ENCODE peak calls at places on chromosomes 1 and 21, in nine cellular contexts. One of them, this sample, is unnamed.

GRCh38 chr21:14850394-14850793 is 214.4 kb downstream of the NRIP1 start:
- DNase-seq in GM12892: no peak
- DNase-seq in uterus: no peak
- DNase-seq in testis: no peak
- DNase-seq in ovary: no peak
- DNase-seq in sigmoid colon: no peak
- DNase-seq in IMR-90: peak; percentile 71
- DNase-seq in adrenal gland: no peak
- DNase-seq in endothelial cell of umbilical vein: no peak
- DNase-seq in this sample: no peak

GRCh38 chr21:44517175-44517899 is 22.7 kb downstream of the KRTAP10-1 start:
- DNase-seq in GM12892: no peak
- DNase-seq in uterus: no peak
- DNase-seq in testis: peak; percentile 97
- DNase-seq in ovary: no peak
- DNase-seq in sigmoid colon: no peak
- DNase-seq in IMR-90: peak; percentile 29
- DNase-seq in adrenal gland: no peak
- DNase-seq in endothelial cell of umbilical vein: no peak
- DNase-seq in this sample: peak; percentile 69

GRCh38 chr21:46150073-46150472 is 5.3 kb downstream of the FTCD start:
- DNase-seq in GM12892: no peak
- DNase-seq in uterus: no peak
- DNase-seq in testis: peak; percentile 9
- DNase-seq in ovary: peak; percentile 13
- DNase-seq in sigmoid colon: peak; percentile 51
- DNase-seq in IMR-90: no peak
- DNase-seq in adrenal gland: no peak
- DNase-seq in endothelial cell of umbilical vein: no peak
- DNase-seq in this sample: no peak

GRCh38 chr1:83692524-83693336 is 306.2 kb downstream of the TTLL7 start:
- DNase-seq in GM12892: no peak
- DNase-seq in uterus: no peak
- DNase-seq in testis: peak; percentile 13
- DNase-seq in ovary: no peak
- DNase-seq in sigmoid colon: no peak
- DNase-seq in IMR-90: peak; percentile 0
- DNase-seq in adrenal gland: peak; percentile 14
- DNase-seq in endothelial cell of umbilical vein: peak; percentile 24
- DNase-seq in this sample: peak; percentile 53

GRCh38 chr1:182602945-182603645 is 1.1 kb downstream of the RGS16 start:
- DNase-seq in GM12892: no peak
- DNase-seq in uterus: no peak
- DNase-seq in testis: no peak
- DNase-seq in ovary: no peak
- DNase-seq in sigmoid colon: no peak
- DNase-seq in IMR-90: no peak
- DNase-seq in adrenal gland: no peak
- DNase-seq in endothelial cell of umbilical vein: no peak
- DNase-seq in this sample: no peak

GRCh38 chr1:96918406-96918805 is 196.8 kb downstream of the PTBP2 start:
- DNase-seq in GM12892: no peak
- DNase-seq in uterus: no peak
- DNase-seq in testis: no peak
- DNase-seq in ovary: no peak
- DNase-seq in sigmoid colon: no peak
- DNase-seq in IMR-90: peak; percentile 76
- DNase-seq in adrenal gland: no peak
- DNase-seq in endothelial cell of umbilical vein: no peak
- DNase-seq in this sample: no peak

GRCh38 chr1:91697322-91698260 is 188.4 kb downstream of the TGFBR3 start:
- DNase-seq in GM12892: peak; percentile 11
- DNase-seq in uterus: no peak
- DNase-seq in testis: no peak
- DNase-seq in ovary: no peak
- DNase-seq in sigmoid colon: no peak
- DNase-seq in IMR-90: peak; percentile 79
- DNase-seq in adrenal gland: no peak
- DNase-seq in endothelial cell of umbilical vein: no peak
- DNase-seq in this sample: no peak

GRCh38 chr1:224262373-224263054 is 67.5 kb downstream of the NVL start:
- DNase-seq in GM12892: no peak
- DNase-seq in uterus: no peak
- DNase-seq in testis: no peak
- DNase-seq in ovary: no peak
- DNase-seq in sigmoid colon: no peak
- DNase-seq in IMR-90: peak; percentile 25
- DNase-seq in adrenal gland: no peak
- DNase-seq in endothelial cell of umbilical vein: peak; percentile 89
- DNase-seq in this sample: no peak

GRCh38 chr21:33655591-33656221 is 13.4 kb downstream of the ITSN1 start:
- DNase-seq in GM12892: no peak
- DNase-seq in uterus: no peak
- DNase-seq in testis: no peak
- DNase-seq in ovary: no peak
- DNase-seq in sigmoid colon: no peak
- DNase-seq in IMR-90: peak; percentile 97
- DNase-seq in adrenal gland: no peak
- DNase-seq in endothelial cell of umbilical vein: peak; percentile 90
- DNase-seq in this sample: peak; percentile 17

GRCh38 chr1:37570528-37571334 is 14.0 kb downstream of the DNALI1 start:
- DNase-seq in GM12892: no peak
- DNase-seq in uterus: no peak
- DNase-seq in testis: no peak
- DNase-seq in ovary: no peak
- DNase-seq in sigmoid colon: no peak
- DNase-seq in IMR-90: no peak
- DNase-seq in adrenal gland: no peak
- DNase-seq in endothelial cell of umbilical vein: no peak
- DNase-seq in this sample: no peak

GRCh38 chr21:39715804-39716397 is 29.1 kb upstream of the IGSF5 start:
- DNase-seq in GM12892: no peak
- DNase-seq in uterus: peak; percentile 22
- DNase-seq in testis: peak; percentile 69
- DNase-seq in ovary: peak; percentile 36
- DNase-seq in sigmoid colon: peak; percentile 68
- DNase-seq in IMR-90: peak; percentile 32
- DNase-seq in adrenal gland: peak; percentile 53
- DNase-seq in endothelial cell of umbilical vein: peak; percentile 36
- DNase-seq in this sample: peak; percentile 77

GRCh38 chr1:76256289-76257223 is 182.0 kb downstream of the ST6GALNAC3 start:
- DNase-seq in GM12892: no peak
- DNase-seq in uterus: no peak
- DNase-seq in testis: no peak
- DNase-seq in ovary: no peak
- DNase-seq in sigmoid colon: no peak
- DNase-seq in IMR-90: no peak
- DNase-seq in adrenal gland: no peak
- DNase-seq in endothelial cell of umbilical vein: peak; percentile 53
- DNase-seq in this sample: no peak

GRCh38 chr1:107765484-107765883 is 199.5 kb downstream of the VAV3 start:
- DNase-seq in GM12892: no peak
- DNase-seq in uterus: no peak
- DNase-seq in testis: no peak
- DNase-seq in ovary: no peak
- DNase-seq in sigmoid colon: no peak
- DNase-seq in IMR-90: no peak
- DNase-seq in adrenal gland: no peak
- DNase-seq in endothelial cell of umbilical vein: no peak
- DNase-seq in this sample: no peak
- TF ChIP-seq POLR2A in GM12892: no peak
- TF ChIP-seq POLR2A in uterus: no peak
- TF ChIP-seq POLR2A in testis: no peak
- TF ChIP-seq POLR2A in ovary: no peak
- TF ChIP-seq POLR2A in sigmoid colon: no peak
- TF ChIP-seq POLR2A in IMR-90: no peak
- TF ChIP-seq POLR2A in adrenal gland: no peak
- TF ChIP-seq POLR2A in endothelial cell of umbilical vein: no peak
- TF ChIP-seq POLR2A in this sample: no peak

DNA sequence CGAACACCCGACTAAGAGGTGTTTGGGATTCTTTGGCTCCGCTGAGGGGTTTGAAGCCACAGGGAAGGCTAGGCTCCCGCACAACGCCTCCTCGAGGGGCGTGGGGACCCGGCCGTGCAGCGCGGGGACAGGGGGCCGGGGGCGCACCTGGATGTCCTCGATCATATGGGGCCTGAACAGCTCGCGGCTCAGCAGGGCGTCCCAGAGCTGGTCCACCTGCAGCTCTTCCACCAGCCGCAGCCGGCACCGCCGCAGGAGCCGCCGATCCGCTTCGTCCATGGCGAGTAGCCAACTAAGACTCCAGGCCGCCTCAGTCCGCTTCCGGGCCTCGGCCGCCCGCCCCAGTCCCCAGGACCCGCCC is at the start of gene CASP9:
- DNase-seq in GM12892: no peak
- DNase-seq in uterus: no peak
- DNase-seq in testis: no peak
- DNase-seq in ovary: no peak
- DNase-seq in sigmoid colon: no peak
- DNase-seq in IMR-90: peak; percentile 43
- DNase-seq in adrenal gland: no peak
- DNase-seq in endothelial cell of umbilical vein: no peak
- DNase-seq in this sample: no peak
- TF ChIP-seq POLR2A in GM12892: peak; percentile 80
- TF ChIP-seq POLR2A in uterus: peak; percentile 45
- TF ChIP-seq POLR2A in testis: no peak
- TF ChIP-seq POLR2A in ovary: peak; percentile 20
- TF ChIP-seq POLR2A in sigmoid colon: peak; percentile 20
- TF ChIP-seq POLR2A in IMR-90: peak; percentile 76
- TF ChIP-seq POLR2A in adrenal gland: peak; percentile 79
- TF ChIP-seq POLR2A in endothelial cell of umbilical vein: no peak
- TF ChIP-seq POLR2A in this sample: no peak

GRCh38 chr1:27527857-27528700 is 38.1 kb upstream of the WASF2 start:
- DNase-seq in GM12892: peak; percentile 63
- DNase-seq in uterus: peak; percentile 77
- DNase-seq in testis: peak; percentile 70
- DNase-seq in ovary: peak; percentile 72
- DNase-seq in sigmoid colon: no peak
- DNase-seq in IMR-90: no peak
- DNase-seq in adrenal gland: peak; percentile 70
- DNase-seq in endothelial cell of umbilical vein: peak; percentile 22
- DNase-seq in this sample: peak; percentile 66
- TF ChIP-seq POLR2A in GM12892: no peak
- TF ChIP-seq POLR2A in uterus: peak; percentile 63
- TF ChIP-seq POLR2A in testis: no peak
- TF ChIP-seq POLR2A in ovary: peak; percentile 24
- TF ChIP-seq POLR2A in sigmoid colon: no peak
- TF ChIP-seq POLR2A in IMR-90: no peak
- TF ChIP-seq POLR2A in adrenal gland: peak; percentile 60
- TF ChIP-seq POLR2A in endothelial cell of umbilical vein: no peak
- TF ChIP-seq POLR2A in this sample: no peak

DNA sequence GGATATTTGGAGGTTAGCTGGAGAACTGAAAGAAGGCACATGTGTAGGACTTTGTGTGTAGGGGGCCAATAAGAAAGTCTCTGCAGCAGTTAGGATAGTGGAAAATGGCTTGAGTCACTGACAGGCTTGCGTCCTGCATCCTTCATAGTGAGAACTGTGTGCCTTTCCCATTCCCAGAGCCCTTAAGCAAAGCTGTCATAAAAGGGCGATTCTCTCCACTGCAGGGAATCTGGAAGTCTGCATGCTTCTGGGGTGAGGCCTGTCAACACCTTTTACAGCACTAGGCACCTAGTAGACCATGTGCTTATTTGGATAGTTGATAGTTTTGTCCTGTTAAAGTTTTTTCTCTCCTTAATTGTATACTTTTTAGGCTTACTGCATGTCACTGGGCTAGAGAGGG is 39.4 kb upstream of the MACF1 start:
- DNase-seq in GM12892: no peak
- DNase-seq in uterus: no peak
- DNase-seq in testis: no peak
- DNase-seq in ovary: no peak
- DNase-seq in sigmoid colon: no peak
- DNase-seq in IMR-90: no peak
- DNase-seq in adrenal gland: no peak
- DNase-seq in endothelial cell of umbilical vein: peak; percentile 45
- DNase-seq in this sample: no peak
- TF ChIP-seq POLR2A in GM12892: no peak
- TF ChIP-seq POLR2A in uterus: no peak
- TF ChIP-seq POLR2A in testis: no peak
- TF ChIP-seq POLR2A in ovary: no peak
- TF ChIP-seq POLR2A in sigmoid colon: no peak
- TF ChIP-seq POLR2A in IMR-90: no peak
- TF ChIP-seq POLR2A in adrenal gland: no peak
- TF ChIP-seq POLR2A in endothelial cell of umbilical vein: no peak
- TF ChIP-seq POLR2A in this sample: no peak

GRCh38 chr1:41860771-41861170 is 58.0 kb downstream of the HIVEP3 start:
- DNase-seq in GM12892: no peak
- DNase-seq in uterus: no peak
- DNase-seq in testis: no peak
- DNase-seq in ovary: no peak
- DNase-seq in sigmoid colon: no peak
- DNase-seq in IMR-90: no peak
- DNase-seq in adrenal gland: no peak
- DNase-seq in endothelial cell of umbilical vein: no peak
- DNase-seq in this sample: no peak
- TF ChIP-seq POLR2A in GM12892: no peak
- TF ChIP-seq POLR2A in uterus: no peak
- TF ChIP-seq POLR2A in testis: no peak
- TF ChIP-seq POLR2A in ovary: no peak
- TF ChIP-seq POLR2A in sigmoid colon: no peak
- TF ChIP-seq POLR2A in IMR-90: no peak
- TF ChIP-seq POLR2A in adrenal gland: no peak
- TF ChIP-seq POLR2A in endothelial cell of umbilical vein: no peak
- TF ChIP-seq POLR2A in this sample: no peak

DNA sequence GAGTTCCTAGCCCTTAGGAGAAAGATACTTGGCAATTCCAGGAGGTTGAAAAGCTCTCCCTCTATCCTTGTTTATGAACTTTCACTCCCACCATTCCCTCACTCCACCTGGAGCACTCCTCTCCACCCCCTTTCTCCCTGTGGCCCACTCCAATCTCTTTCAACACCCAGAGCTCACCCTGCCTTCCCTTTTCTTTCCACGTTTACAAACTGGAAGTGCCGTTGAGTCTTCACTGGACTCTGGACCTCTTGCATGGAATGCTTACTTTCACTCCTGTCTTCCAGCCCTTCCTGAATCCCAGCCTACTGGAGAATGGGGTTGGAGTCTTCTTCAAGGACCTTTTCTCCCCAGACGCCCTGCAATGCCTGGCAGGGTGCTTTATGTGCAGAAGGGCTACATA is 198.5 kb downstream of the RHOU start:
- DNase-seq in GM12892: no peak
- DNase-seq in uterus: no peak
- DNase-seq in testis: no peak
- DNase-seq in ovary: no peak
- DNase-seq in sigmoid colon: no peak
- DNase-seq in IMR-90: no peak
- DNase-seq in adrenal gland: no peak
- DNase-seq in endothelial cell of umbilical vein: no peak
- DNase-seq in this sample: no peak
- TF ChIP-seq POLR2A in GM12892: no peak
- TF ChIP-seq POLR2A in uterus: no peak
- TF ChIP-seq POLR2A in testis: no peak
- TF ChIP-seq POLR2A in ovary: no peak
- TF ChIP-seq POLR2A in sigmoid colon: no peak
- TF ChIP-seq POLR2A in IMR-90: no peak
- TF ChIP-seq POLR2A in adrenal gland: no peak
- TF ChIP-seq POLR2A in endothelial cell of umbilical vein: no peak
- TF ChIP-seq POLR2A in this sample: no peak

This sample was measured in body of pancreas.